ENCODE peak calls at places on chromosomes 6 and 20, in six cellular contexts. One of them, this sample, is unnamed.

GRCh38 chr6:1325471-1326309 is 13.8 kb downstream of the FOXQ1 start:
- DNase-seq in NCI-H1092 treated with DMSO at 0.1 percent for 48 hours: no peak
- DNase-seq in HFFc6: peak
- DNase-seq in stimulated activated CD8-positive, alpha-beta memory T cell treated with anti-CD3 and anti-CD28 coated beads, Interleukin-15, amount 100 ng/mL, for 24 hours: no peak
- DNase-seq in tibial artery: no peak
- DNase-seq in NCI-H1694: no peak
- DNase-seq in this sample: peak

GRCh38 chr20:19692685-19693119 is 65.4 kb upstream of the RIN2 start:
- DNase-seq in NCI-H1694: no peak
- DNase-seq in NCI-H1092 treated with DMSO at 0.1 percent for 48 hours: peak
- DNase-seq in tibial artery: peak
- DNase-seq in stimulated activated CD8-positive, alpha-beta memory T cell treated with anti-CD3 and anti-CD28 coated beads, Interleukin-15, amount 100 ng/mL, for 24 hours: peak
- DNase-seq in HFFc6: no peak
- DNase-seq in this sample: peak

GRCh38 chr6:44735631-44735963 is 348.1 kb downstream of the CDC5L start:
- DNase-seq in HFFc6: peak
- DNase-seq in NCI-H1092 treated with DMSO at 0.1 percent for 48 hours: no peak
- DNase-seq in tibial artery: no peak
- DNase-seq in NCI-H1694: no peak
- DNase-seq in stimulated activated CD8-positive, alpha-beta memory T cell treated with anti-CD3 and anti-CD28 coated beads, Interleukin-15, amount 100 ng/mL, for 24 hours: no peak
- DNase-seq in this sample: peak

GRCh38 chr20:63397155-63397843 is 36.1 kb upstream of the CHRNA4 start:
- DNase-seq in HFFc6: no peak
- DNase-seq in NCI-H1694: no peak
- DNase-seq in stimulated activated CD8-positive, alpha-beta memory T cell treated with anti-CD3 and anti-CD28 coated beads, Interleukin-15, amount 100 ng/mL, for 24 hours: no peak
- DNase-seq in NCI-H1092 treated with DMSO at 0.1 percent for 48 hours: no peak
- DNase-seq in tibial artery: no peak
- DNase-seq in this sample: no peak

GRCh38 chr6:148440877-148441453 is 98.3 kb downstream of the SASH1 start:
- DNase-seq in HFFc6: peak
- DNase-seq in NCI-H1092 treated with DMSO at 0.1 percent for 48 hours: peak
- DNase-seq in NCI-H1694: no peak
- DNase-seq in tibial artery: peak
- DNase-seq in stimulated activated CD8-positive, alpha-beta memory T cell treated with anti-CD3 and anti-CD28 coated beads, Interleukin-15, amount 100 ng/mL, for 24 hours: no peak
- DNase-seq in this sample: peak

GRCh38 chr6:147642458-147642857 is 134.0 kb downstream of the SAMD5 start:
- DNase-seq in NCI-H1694: no peak
- DNase-seq in tibial artery: no peak
- DNase-seq in stimulated activated CD8-positive, alpha-beta memory T cell treated with anti-CD3 and anti-CD28 coated beads, Interleukin-15, amount 100 ng/mL, for 24 hours: no peak
- DNase-seq in HFFc6: no peak
- DNase-seq in NCI-H1092 treated with DMSO at 0.1 percent for 48 hours: no peak
- DNase-seq in this sample: no peak

GRCh38 chr6:124432632-124433031 is 529.6 kb upstream of the RNF217 start:
- DNase-seq in NCI-H1694: no peak
- DNase-seq in NCI-H1092 treated with DMSO at 0.1 percent for 48 hours: no peak
- DNase-seq in HFFc6: no peak
- DNase-seq in tibial artery: no peak
- DNase-seq in stimulated activated CD8-positive, alpha-beta memory T cell treated with anti-CD3 and anti-CD28 coated beads, Interleukin-15, amount 100 ng/mL, for 24 hours: no peak
- DNase-seq in this sample: no peak

GRCh38 chr6:26216886-26217713 is 129.9 kb downstream of the HFE start:
- DNase-seq in NCI-H1694: no peak
- DNase-seq in HFFc6: peak
- DNase-seq in NCI-H1092 treated with DMSO at 0.1 percent for 48 hours: peak
- DNase-seq in tibial artery: peak
- DNase-seq in stimulated activated CD8-positive, alpha-beta memory T cell treated with anti-CD3 and anti-CD28 coated beads, Interleukin-15, amount 100 ng/mL, for 24 hours: peak
- DNase-seq in this sample: no peak

GRCh38 chr6:169427856-169428255 is 174.2 kb upstream of the THBS2 start:
- DNase-seq in tibial artery: no peak
- DNase-seq in stimulated activated CD8-positive, alpha-beta memory T cell treated with anti-CD3 and anti-CD28 coated beads, Interleukin-15, amount 100 ng/mL, for 24 hours: no peak
- DNase-seq in NCI-H1092 treated with DMSO at 0.1 percent for 48 hours: no peak
- DNase-seq in NCI-H1694: no peak
- DNase-seq in HFFc6: peak
- DNase-seq in this sample: peak

GRCh38 chr6:7910654-7911344 is at the start of gene TXNDC5:
- DNase-seq in NCI-H1092 treated with DMSO at 0.1 percent for 48 hours: peak
- DNase-seq in HFFc6: peak
- DNase-seq in tibial artery: peak
- DNase-seq in NCI-H1694: peak
- DNase-seq in stimulated activated CD8-positive, alpha-beta memory T cell treated with anti-CD3 and anti-CD28 coated beads, Interleukin-15, amount 100 ng/mL, for 24 hours: peak
- DNase-seq in this sample: peak

GRCh38 chr20:5919634-5920544 is 30.4 kb downstream of the TRMT6 start:
- DNase-seq in tibial artery: no peak
- DNase-seq in HFFc6: no peak
- DNase-seq in NCI-H1092 treated with DMSO at 0.1 percent for 48 hours: no peak
- DNase-seq in stimulated activated CD8-positive, alpha-beta memory T cell treated with anti-CD3 and anti-CD28 coated beads, Interleukin-15, amount 100 ng/mL, for 24 hours: no peak
- DNase-seq in NCI-H1694: no peak
- DNase-seq in this sample: peak

GRCh38 chr20:4555188-4555893 is 166.4 kb upstream of the PRND start:
- DNase-seq in stimulated activated CD8-positive, alpha-beta memory T cell treated with anti-CD3 and anti-CD28 coated beads, Interleukin-15, amount 100 ng/mL, for 24 hours: no peak
- DNase-seq in NCI-H1092 treated with DMSO at 0.1 percent for 48 hours: no peak
- DNase-seq in HFFc6: peak
- DNase-seq in NCI-H1694: no peak
- DNase-seq in tibial artery: no peak
- DNase-seq in this sample: peak

GRCh38 chr6:98724537-98724936 is 109.8 kb upstream of the POU3F2 start:
- DNase-seq in NCI-H1694: no peak
- DNase-seq in tibial artery: no peak
- DNase-seq in NCI-H1092 treated with DMSO at 0.1 percent for 48 hours: no peak
- DNase-seq in stimulated activated CD8-positive, alpha-beta memory T cell treated with anti-CD3 and anti-CD28 coated beads, Interleukin-15, amount 100 ng/mL, for 24 hours: no peak
- DNase-seq in HFFc6: no peak
- DNase-seq in this sample: no peak

GRCh38 chr6:109082178-109082577 is 12.5 kb downstream of the SESN1 start:
- DNase-seq in HFFc6: peak
- DNase-seq in NCI-H1092 treated with DMSO at 0.1 percent for 48 hours: no peak
- DNase-seq in stimulated activated CD8-positive, alpha-beta memory T cell treated with anti-CD3 and anti-CD28 coated beads, Interleukin-15, amount 100 ng/mL, for 24 hours: no peak
- DNase-seq in tibial artery: no peak
- DNase-seq in NCI-H1694: no peak
- DNase-seq in this sample: no peak

GRCh38 chr20:36802326-36803223 is 29.0 kb upstream of the DSN1 start:
- DNase-seq in NCI-H1694: no peak
- DNase-seq in NCI-H1092 treated with DMSO at 0.1 percent for 48 hours: no peak
- DNase-seq in tibial artery: no peak
- DNase-seq in HFFc6: peak
- DNase-seq in stimulated activated CD8-positive, alpha-beta memory T cell treated with anti-CD3 and anti-CD28 coated beads, Interleukin-15, amount 100 ng/mL, for 24 hours: no peak
- DNase-seq in this sample: peak

GRCh38 chr6:168871535-168872106 is 382.0 kb downstream of the THBS2 start:
- DNase-seq in stimulated activated CD8-positive, alpha-beta memory T cell treated with anti-CD3 and anti-CD28 coated beads, Interleukin-15, amount 100 ng/mL, for 24 hours: no peak
- DNase-seq in NCI-H1694: no peak
- DNase-seq in tibial artery: no peak
- DNase-seq in HFFc6: no peak
- DNase-seq in NCI-H1092 treated with DMSO at 0.1 percent for 48 hours: peak
- DNase-seq in this sample: no peak

GRCh38 chr6:4521070-4521469 is 255.1 kb upstream of the CDYL start:
- DNase-seq in NCI-H1694: no peak
- DNase-seq in HFFc6: no peak
- DNase-seq in NCI-H1092 treated with DMSO at 0.1 percent for 48 hours: no peak
- DNase-seq in tibial artery: no peak
- DNase-seq in stimulated activated CD8-positive, alpha-beta memory T cell treated with anti-CD3 and anti-CD28 coated beads, Interleukin-15, amount 100 ng/mL, for 24 hours: no peak
- DNase-seq in this sample: no peak

GRCh38 chr6:99485395-99485773 is 29.8 kb downstream of the USP45 start:
- DNase-seq in NCI-H1092 treated with DMSO at 0.1 percent for 48 hours: no peak
- DNase-seq in NCI-H1694: no peak
- DNase-seq in HFFc6: no peak
- DNase-seq in stimulated activated CD8-positive, alpha-beta memory T cell treated with anti-CD3 and anti-CD28 coated beads, Interleukin-15, amount 100 ng/mL, for 24 hours: no peak
- DNase-seq in tibial artery: no peak
- DNase-seq in this sample: no peak

GRCh38 chr6:5767471-5767870 is 239.3 kb downstream of the NRN1 start:
- DNase-seq in stimulated activated CD8-positive, alpha-beta memory T cell treated with anti-CD3 and anti-CD28 coated beads, Interleukin-15, amount 100 ng/mL, for 24 hours: no peak
- DNase-seq in NCI-H1092 treated with DMSO at 0.1 percent for 48 hours: no peak
- DNase-seq in NCI-H1694: no peak
- DNase-seq in HFFc6: no peak
- DNase-seq in tibial artery: no peak
- DNase-seq in this sample: no peak

GRCh38 chr20:61727761-61728160 is 337.9 kb downstream of the TAF4 start:
- DNase-seq in NCI-H1092 treated with DMSO at 0.1 percent for 48 hours: no peak
- DNase-seq in stimulated activated CD8-positive, alpha-beta memory T cell treated with anti-CD3 and anti-CD28 coated beads, Interleukin-15, amount 100 ng/mL, for 24 hours: no peak
- DNase-seq in HFFc6: no peak
- DNase-seq in tibial artery: no peak
- DNase-seq in NCI-H1694: no peak
- DNase-seq in this sample: no peak

GRCh38 chr6:149223934-149224333 is 93.6 kb upstream of the TAB2 start:
- DNase-seq in stimulated activated CD8-positive, alpha-beta memory T cell treated with anti-CD3 and anti-CD28 coated beads, Interleukin-15, amount 100 ng/mL, for 24 hours: no peak
- DNase-seq in tibial artery: no peak
- DNase-seq in NCI-H1092 treated with DMSO at 0.1 percent for 48 hours: peak
- DNase-seq in HFFc6: no peak
- DNase-seq in NCI-H1694: no peak
- DNase-seq in this sample: no peak

GRCh38 chr20:4449977-4450715 is 271.6 kb upstream of the PRND start:
- DNase-seq in stimulated activated CD8-positive, alpha-beta memory T cell treated with anti-CD3 and anti-CD28 coated beads, Interleukin-15, amount 100 ng/mL, for 24 hours: no peak
- DNase-seq in HFFc6: peak
- DNase-seq in NCI-H1694: no peak
- DNase-seq in tibial artery: no peak
- DNase-seq in NCI-H1092 treated with DMSO at 0.1 percent for 48 hours: no peak
- DNase-seq in this sample: no peak

GRCh38 chr6:90326404-90327057 is 29.9 kb upstream of the BACH2 start:
- DNase-seq in tibial artery: no peak
- DNase-seq in NCI-H1694: no peak
- DNase-seq in NCI-H1092 treated with DMSO at 0.1 percent for 48 hours: no peak
- DNase-seq in HFFc6: no peak
- DNase-seq in stimulated activated CD8-positive, alpha-beta memory T cell treated with anti-CD3 and anti-CD28 coated beads, Interleukin-15, amount 100 ng/mL, for 24 hours: no peak
- DNase-seq in this sample: no peak

GRCh38 chr20:50281831-50282591 is 91.4 kb downstream of the CEBPB start:
- DNase-seq in NCI-H1092 treated with DMSO at 0.1 percent for 48 hours: no peak
- DNase-seq in HFFc6: no peak
- DNase-seq in tibial artery: no peak
- DNase-seq in stimulated activated CD8-positive, alpha-beta memory T cell treated with anti-CD3 and anti-CD28 coated beads, Interleukin-15, amount 100 ng/mL, for 24 hours: no peak
- DNase-seq in NCI-H1694: no peak
- DNase-seq in this sample: no peak

GRCh38 chr6:451847-452246 is 60.3 kb downstream of the IRF4 start:
- DNase-seq in NCI-H1092 treated with DMSO at 0.1 percent for 48 hours: no peak
- DNase-seq in HFFc6: no peak
- DNase-seq in stimulated activated CD8-positive, alpha-beta memory T cell treated with anti-CD3 and anti-CD28 coated beads, Interleukin-15, amount 100 ng/mL, for 24 hours: no peak
- DNase-seq in tibial artery: no peak
- DNase-seq in NCI-H1694: no peak
- DNase-seq in this sample: no peak

GRCh38 chr20:48621256-48622078 is 206.3 kb downstream of the PREX1 start:
- DNase-seq in NCI-H1694: no peak
- DNase-seq in NCI-H1092 treated with DMSO at 0.1 percent for 48 hours: no peak
- DNase-seq in tibial artery: no peak
- DNase-seq in HFFc6: peak
- DNase-seq in stimulated activated CD8-positive, alpha-beta memory T cell treated with anti-CD3 and anti-CD28 coated beads, Interleukin-15, amount 100 ng/mL, for 24 hours: no peak
- DNase-seq in this sample: peak

GRCh38 chr6:150638286-150638685 is 38.6 kb downstream of the PLEKHG1 start:
- DNase-seq in stimulated activated CD8-positive, alpha-beta memory T cell treated with anti-CD3 and anti-CD28 coated beads, Interleukin-15, amount 100 ng/mL, for 24 hours: no peak
- DNase-seq in HFFc6: no peak
- DNase-seq in NCI-H1092 treated with DMSO at 0.1 percent for 48 hours: no peak
- DNase-seq in NCI-H1694: no peak
- DNase-seq in tibial artery: no peak
- DNase-seq in this sample: no peak

GRCh38 chr20:59850018-59850641 is 83.3 kb downstream of the SYCP2 start:
- DNase-seq in NCI-H1092 treated with DMSO at 0.1 percent for 48 hours: peak
- DNase-seq in NCI-H1694: peak
- DNase-seq in stimulated activated CD8-positive, alpha-beta memory T cell treated with anti-CD3 and anti-CD28 coated beads, Interleukin-15, amount 100 ng/mL, for 24 hours: no peak
- DNase-seq in tibial artery: no peak
- DNase-seq in HFFc6: peak
- DNase-seq in this sample: no peak

GRCh38 chr6:106005013-106005412 is 81.1 kb upstream of the PRDM1 start:
- DNase-seq in NCI-H1092 treated with DMSO at 0.1 percent for 48 hours: no peak
- DNase-seq in HFFc6: no peak
- DNase-seq in tibial artery: no peak
- DNase-seq in NCI-H1694: no peak
- DNase-seq in stimulated activated CD8-positive, alpha-beta memory T cell treated with anti-CD3 and anti-CD28 coated beads, Interleukin-15, amount 100 ng/mL, for 24 hours: no peak
- DNase-seq in this sample: no peak

GRCh38 chr6:139490482-139490881 is 116.0 kb upstream of the CITED2 start:
- DNase-seq in HFFc6: no peak
- DNase-seq in NCI-H1092 treated with DMSO at 0.1 percent for 48 hours: no peak
- DNase-seq in tibial artery: no peak
- DNase-seq in stimulated activated CD8-positive, alpha-beta memory T cell treated with anti-CD3 and anti-CD28 coated beads, Interleukin-15, amount 100 ng/mL, for 24 hours: no peak
- DNase-seq in NCI-H1694: no peak
- DNase-seq in this sample: peak

GRCh38 chr6:125812394-125813231 is 21.9 kb downstream of the NCOA7 start:
- DNase-seq in tibial artery: no peak
- DNase-seq in stimulated activated CD8-positive, alpha-beta memory T cell treated with anti-CD3 and anti-CD28 coated beads, Interleukin-15, amount 100 ng/mL, for 24 hours: no peak
- DNase-seq in NCI-H1092 treated with DMSO at 0.1 percent for 48 hours: no peak
- DNase-seq in NCI-H1694: peak
- DNase-seq in HFFc6: peak
- DNase-seq in this sample: peak

GRCh38 chr6:46638650-46639049 is 14.0 kb downstream of the CYP39A1 start:
- DNase-seq in stimulated activated CD8-positive, alpha-beta memory T cell treated with anti-CD3 and anti-CD28 coated beads, Interleukin-15, amount 100 ng/mL, for 24 hours: no peak
- DNase-seq in NCI-H1694: no peak
- DNase-seq in HFFc6: no peak
- DNase-seq in NCI-H1092 treated with DMSO at 0.1 percent for 48 hours: no peak
- DNase-seq in tibial artery: no peak
- DNase-seq in this sample: no peak

GRCh38 chr6:17907467-17908229 is 79.8 kb downstream of the KIF13A start:
- DNase-seq in NCI-H1694: no peak
- DNase-seq in HFFc6: peak
- DNase-seq in tibial artery: peak
- DNase-seq in NCI-H1092 treated with DMSO at 0.1 percent for 48 hours: no peak
- DNase-seq in stimulated activated CD8-positive, alpha-beta memory T cell treated with anti-CD3 and anti-CD28 coated beads, Interleukin-15, amount 100 ng/mL, for 24 hours: no peak
- DNase-seq in this sample: peak

GRCh38 chr20:32368930-32369329 is 10.8 kb downstream of the ASXL1 start:
- DNase-seq in stimulated activated CD8-positive, alpha-beta memory T cell treated with anti-CD3 and anti-CD28 coated beads, Interleukin-15, amount 100 ng/mL, for 24 hours: no peak
- DNase-seq in tibial artery: no peak
- DNase-seq in NCI-H1092 treated with DMSO at 0.1 percent for 48 hours: no peak
- DNase-seq in NCI-H1694: no peak
- DNase-seq in HFFc6: no peak
- DNase-seq in this sample: peak

GRCh38 chr6:29679962-29680361 is 990 bp downstream of the ZFP57 start:
- DNase-seq in stimulated activated CD8-positive, alpha-beta memory T cell treated with anti-CD3 and anti-CD28 coated beads, Interleukin-15, amount 100 ng/mL, for 24 hours: no peak
- DNase-seq in tibial artery: no peak
- DNase-seq in NCI-H1694: no peak
- DNase-seq in HFFc6: no peak
- DNase-seq in NCI-H1092 treated with DMSO at 0.1 percent for 48 hours: no peak
- DNase-seq in this sample: no peak

GRCh38 chr6:72622094-72622540 is 253 bp downstream of the KCNQ5 start:
- DNase-seq in NCI-H1092 treated with DMSO at 0.1 percent for 48 hours: peak
- DNase-seq in NCI-H1694: peak
- DNase-seq in HFFc6: peak
- DNase-seq in tibial artery: peak
- DNase-seq in stimulated activated CD8-positive, alpha-beta memory T cell treated with anti-CD3 and anti-CD28 coated beads, Interleukin-15, amount 100 ng/mL, for 24 hours: peak
- DNase-seq in this sample: no peak

GRCh38 chr6:160992323-160993314 is 1.1 kb downstream of the MAP3K4 start:
- DNase-seq in HFFc6: peak
- DNase-seq in NCI-H1694: peak
- DNase-seq in stimulated activated CD8-positive, alpha-beta memory T cell treated with anti-CD3 and anti-CD28 coated beads, Interleukin-15, amount 100 ng/mL, for 24 hours: no peak
- DNase-seq in tibial artery: peak
- DNase-seq in NCI-H1092 treated with DMSO at 0.1 percent for 48 hours: peak
- DNase-seq in this sample: peak

GRCh38 chr6:129860901-129861665 is at the start of gene TMEM244:
- DNase-seq in NCI-H1092 treated with DMSO at 0.1 percent for 48 hours: peak
- DNase-seq in NCI-H1694: no peak
- DNase-seq in tibial artery: no peak
- DNase-seq in stimulated activated CD8-positive, alpha-beta memory T cell treated with anti-CD3 and anti-CD28 coated beads, Interleukin-15, amount 100 ng/mL, for 24 hours: no peak
- DNase-seq in HFFc6: peak
- DNase-seq in this sample: no peak

GRCh38 chr20:36820928-36821327 is 47.4 kb upstream of the DSN1 start:
- DNase-seq in NCI-H1694: no peak
- DNase-seq in NCI-H1092 treated with DMSO at 0.1 percent for 48 hours: no peak
- DNase-seq in tibial artery: no peak
- DNase-seq in HFFc6: no peak
- DNase-seq in stimulated activated CD8-positive, alpha-beta memory T cell treated with anti-CD3 and anti-CD28 coated beads, Interleukin-15, amount 100 ng/mL, for 24 hours: no peak
- DNase-seq in this sample: no peak